ENCODE peak calls at places on chromosome 5, in nine cellular contexts. One of them, this sample, is unnamed.

GRCh38 chr5:55994502-55994997 is at the start of gene IL6ST:
- DNase-seq in COR-L47: no peak
- DNase-seq in NCI-H1105: no peak
- DNase-seq in ELR: peak
- DNase-seq in IMR-90: peak
- DNase-seq in stimulated activated naive CD8-positive, alpha-beta T cell treated with anti-CD3 and anti-CD28 coated beads, Interleukin-15, amount 100 ng/mL, for 72 hours: no peak
- DNase-seq in NCI-H2081: no peak
- DNase-seq in HS-5: no peak
- DNase-seq in stomach: peak
- DNase-seq in this sample: peak

GRCh38 chr5:139955053-139955605 is 88.0 kb downstream of the NRG2 start:
- DNase-seq in COR-L47: no peak
- DNase-seq in NCI-H1105: no peak
- DNase-seq in ELR: no peak
- DNase-seq in IMR-90: no peak
- DNase-seq in stimulated activated naive CD8-positive, alpha-beta T cell treated with anti-CD3 and anti-CD28 coated beads, Interleukin-15, amount 100 ng/mL, for 72 hours: no peak
- DNase-seq in NCI-H2081: no peak
- DNase-seq in HS-5: no peak
- DNase-seq in stomach: no peak
- DNase-seq in this sample: no peak

GRCh38 chr5:163396941-163397340 is 40.5 kb upstream of the CCNG1 start:
- DNase-seq in COR-L47: no peak
- DNase-seq in NCI-H1105: no peak
- DNase-seq in ELR: no peak
- DNase-seq in IMR-90: no peak
- DNase-seq in stimulated activated naive CD8-positive, alpha-beta T cell treated with anti-CD3 and anti-CD28 coated beads, Interleukin-15, amount 100 ng/mL, for 72 hours: no peak
- DNase-seq in NCI-H2081: no peak
- DNase-seq in HS-5: no peak
- DNase-seq in stomach: no peak
- DNase-seq in this sample: no peak

GRCh38 chr5:178988436-178989220 is 6.5 kb downstream of the GRM6 start:
- DNase-seq in COR-L47: no peak
- DNase-seq in NCI-H1105: no peak
- DNase-seq in ELR: no peak
- DNase-seq in IMR-90: no peak
- DNase-seq in stimulated activated naive CD8-positive, alpha-beta T cell treated with anti-CD3 and anti-CD28 coated beads, Interleukin-15, amount 100 ng/mL, for 72 hours: no peak
- DNase-seq in NCI-H2081: no peak
- DNase-seq in HS-5: no peak
- DNase-seq in stomach: no peak
- DNase-seq in this sample: no peak

GRCh38 chr5:124061663-124062062 is 549.7 kb downstream of the CSNK1G3 start:
- DNase-seq in COR-L47: peak
- DNase-seq in NCI-H1105: peak
- DNase-seq in ELR: no peak
- DNase-seq in IMR-90: peak
- DNase-seq in stimulated activated naive CD8-positive, alpha-beta T cell treated with anti-CD3 and anti-CD28 coated beads, Interleukin-15, amount 100 ng/mL, for 72 hours: no peak
- DNase-seq in NCI-H2081: peak
- DNase-seq in HS-5: no peak
- DNase-seq in stomach: peak
- DNase-seq in this sample: no peak

GRCh38 chr5:129541648-129542251 is 81.7 kb downstream of the ADAMTS19 start:
- DNase-seq in COR-L47: peak
- DNase-seq in NCI-H1105: no peak
- DNase-seq in ELR: peak
- DNase-seq in IMR-90: peak
- DNase-seq in stimulated activated naive CD8-positive, alpha-beta T cell treated with anti-CD3 and anti-CD28 coated beads, Interleukin-15, amount 100 ng/mL, for 72 hours: no peak
- DNase-seq in NCI-H2081: peak
- DNase-seq in HS-5: peak
- DNase-seq in stomach: no peak
- DNase-seq in this sample: no peak

GRCh38 chr5:146409081-146409671 is 38.0 kb upstream of the TCERG1 start:
- DNase-seq in COR-L47: no peak
- DNase-seq in NCI-H1105: no peak
- DNase-seq in ELR: peak
- DNase-seq in IMR-90: peak
- DNase-seq in stimulated activated naive CD8-positive, alpha-beta T cell treated with anti-CD3 and anti-CD28 coated beads, Interleukin-15, amount 100 ng/mL, for 72 hours: no peak
- DNase-seq in NCI-H2081: no peak
- DNase-seq in HS-5: no peak
- DNase-seq in stomach: no peak
- DNase-seq in this sample: no peak

GRCh38 chr5:465591-466403 is 22.8 kb downstream of the EXOC3 start:
- DNase-seq in COR-L47: no peak
- DNase-seq in NCI-H1105: no peak
- DNase-seq in ELR: no peak
- DNase-seq in IMR-90: no peak
- DNase-seq in stimulated activated naive CD8-positive, alpha-beta T cell treated with anti-CD3 and anti-CD28 coated beads, Interleukin-15, amount 100 ng/mL, for 72 hours: no peak
- DNase-seq in NCI-H2081: no peak
- DNase-seq in HS-5: no peak
- DNase-seq in stomach: no peak
- DNase-seq in this sample: no peak

This sample was measured in cerebellar cortex.